ENCODE peak calls at places on chromosomes 2 and 18, in ten cellular contexts. N, V, O, G, S, J, W, T, Z and D are unnamed samples.
A peak's percentile ranks its signal among the peaks of the same experiment; 100 is the strongest.

GRCh38 chr2:147110962-147111361 is 733.9 kb upstream of the ACVR2A start:
- DNase-seq in N (no peak), V (no peak), O (no peak), G (no peak), S (no peak), J (no peak), W (no peak), T (no peak), Z (no peak), D (no peak)

GRCh38 chr2:97716695-97717617 is 3.6 kb downstream of the ZAP70 start:
- DNase-seq in N (no peak), V (no peak), O (no peak), G (no peak), S (peak; percentile 5), J (no peak), W (no peak), T (no peak), Z (no peak), D (no peak)

GRCh38 chr2:230932556-230933511 is 7.8 kb upstream of the GPR55 start:
- DNase-seq in N (peak; percentile 93), V (peak; percentile 71), O (peak; percentile 77), G (no peak), S (peak; percentile 80), J (peak; percentile 19), W (no peak), T (no peak), Z (peak; percentile 84), D (peak; percentile 70)

GRCh38 chr2:38301340-38301968 is 75.6 kb downstream of the ATL2 start:
- DNase-seq in N (no peak), V (no peak), O (no peak), G (no peak), S (no peak), J (no peak), W (no peak), T (no peak), Z (peak; percentile 51), D (no peak)

GRCh38 chr2:176569574-176569973 is 300.3 kb downstream of the MTX2 start:
- DNase-seq in N (no peak), V (no peak), O (no peak), G (no peak), S (no peak), J (no peak), W (no peak), T (no peak), Z (no peak), D (no peak)

GRCh38 chr18:63365909-63366269 is 1.1 kb downstream of the KDSR start:
- DNase-seq in N (peak; percentile 24), V (peak; percentile 48), O (no peak), G (peak; percentile 3), S (no peak), J (no peak), W (peak; percentile 1), T (peak; percentile 8), Z (no peak), D (no peak)

GRCh38 chr2:188042412-188042811 is 249.3 kb upstream of the GULP1 start:
- DNase-seq in N (peak; percentile 70), V (peak; percentile 44), O (no peak), G (no peak), S (no peak), J (peak; percentile 46), W (no peak), T (no peak), Z (no peak), D (peak; percentile 87)

GRCh38 chr2:230696670-230697069 is 16.0 kb upstream of the CAB39 start:
- DNase-seq in N (no peak), V (no peak), O (no peak), G (no peak), S (no peak), J (no peak), W (no peak), T (no peak), Z (no peak), D (no peak)

GRCh38 chr2:73156539-73157124 is 43.9 kb upstream of the RAB11FIP5 start:
- DNase-seq in N (peak; percentile 79), V (peak; percentile 86), O (peak; percentile 67), G (peak; percentile 58), S (peak; percentile 61), J (peak; percentile 24), W (peak; percentile 57), T (peak; percentile 25), Z (peak; percentile 70), D (peak; percentile 64)

GRCh38 chr2:42849311-42849710 is 56.9 kb upstream of the HAAO start:
- DNase-seq in N (no peak), V (no peak), O (no peak), G (no peak), S (no peak), J (no peak), W (no peak), T (no peak), Z (no peak), D (no peak)
- H3K4me1 ChIP-seq in N (peaks cover 12% of the 10 kb centered on the region), V (peaks cover 44% of the 10 kb centered on the region), O (peaks cover 29% of the 10 kb centered on the region), G (no peaks in the 10 kb centered on the region), S (peaks cover 29% of the 10 kb centered on the region), J (peaks cover 11% of the 10 kb centered on the region), W (peaks cover 10% of the 10 kb centered on the region), T (no peaks in the 10 kb centered on the region), Z (peaks cover 26% of the 10 kb centered on the region), D (peaks cover 20% of the 10 kb centered on the region)

GRCh38 chr2:46831037-46831868 is 84.4 kb downstream of the MCFD2 start:
- DNase-seq in N (peak; percentile 61), V (peak; percentile 70), O (no peak), G (no peak), S (no peak), J (no peak), W (no peak), T (no peak), Z (no peak), D (peak; percentile 64)
- H3K4me3 ChIP-seq in N (no peak overlapping the region), V (peak overlapping the region; percentile 6), O (no peak overlapping the region), G (no peak overlapping the region), S (no peak overlapping the region), J (no peak overlapping the region), W (no peak overlapping the region), T (no peak overlapping the region), Z (no peak overlapping the region), D (no peak overlapping the region)

DNA sequence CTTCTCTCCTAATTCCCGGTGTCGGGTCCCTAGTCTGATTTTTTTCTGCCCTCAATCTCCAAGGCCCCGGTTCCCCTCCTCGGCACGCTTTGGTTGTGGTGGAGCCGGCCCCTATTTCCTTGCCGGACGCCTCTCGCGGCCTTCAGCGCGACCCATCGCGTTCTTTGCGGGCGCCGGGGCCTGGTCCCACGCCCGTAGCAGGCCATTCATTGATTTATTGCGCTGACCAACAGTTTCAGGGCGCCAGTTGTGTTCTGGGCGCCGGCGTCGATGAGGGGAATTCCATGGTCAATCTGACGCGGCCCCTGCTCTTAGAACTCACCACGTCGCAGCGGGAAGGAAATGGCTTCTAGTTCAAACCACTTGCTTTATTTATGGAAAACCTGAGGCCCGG is 396 bp downstream of the CNOT9 start:
- DNase-seq in N (peak; percentile 61), V (peak; percentile 84), O (peak; percentile 61), G (peak; percentile 13), S (peak; percentile 19), J (peak; percentile 76), W (no peak), T (no peak), Z (peak; percentile 39), D (peak; percentile 77)
- H3K4me1 ChIP-seq in N (peaks cover 13% of the 10 kb centered on the region), V (peaks cover 30% of the 10 kb centered on the region), O (peaks cover 49% of the 10 kb centered on the region), G (peaks cover 22% of the 10 kb centered on the region), S (peaks cover 68% of the 10 kb centered on the region), J (peaks cover 26% of the 10 kb centered on the region), W (peaks cover 16% of the 10 kb centered on the region), T (peaks cover 38% of the 10 kb centered on the region), Z (peaks cover 39% of the 10 kb centered on the region), D (peaks cover 3% of the 10 kb centered on the region)

DNA sequence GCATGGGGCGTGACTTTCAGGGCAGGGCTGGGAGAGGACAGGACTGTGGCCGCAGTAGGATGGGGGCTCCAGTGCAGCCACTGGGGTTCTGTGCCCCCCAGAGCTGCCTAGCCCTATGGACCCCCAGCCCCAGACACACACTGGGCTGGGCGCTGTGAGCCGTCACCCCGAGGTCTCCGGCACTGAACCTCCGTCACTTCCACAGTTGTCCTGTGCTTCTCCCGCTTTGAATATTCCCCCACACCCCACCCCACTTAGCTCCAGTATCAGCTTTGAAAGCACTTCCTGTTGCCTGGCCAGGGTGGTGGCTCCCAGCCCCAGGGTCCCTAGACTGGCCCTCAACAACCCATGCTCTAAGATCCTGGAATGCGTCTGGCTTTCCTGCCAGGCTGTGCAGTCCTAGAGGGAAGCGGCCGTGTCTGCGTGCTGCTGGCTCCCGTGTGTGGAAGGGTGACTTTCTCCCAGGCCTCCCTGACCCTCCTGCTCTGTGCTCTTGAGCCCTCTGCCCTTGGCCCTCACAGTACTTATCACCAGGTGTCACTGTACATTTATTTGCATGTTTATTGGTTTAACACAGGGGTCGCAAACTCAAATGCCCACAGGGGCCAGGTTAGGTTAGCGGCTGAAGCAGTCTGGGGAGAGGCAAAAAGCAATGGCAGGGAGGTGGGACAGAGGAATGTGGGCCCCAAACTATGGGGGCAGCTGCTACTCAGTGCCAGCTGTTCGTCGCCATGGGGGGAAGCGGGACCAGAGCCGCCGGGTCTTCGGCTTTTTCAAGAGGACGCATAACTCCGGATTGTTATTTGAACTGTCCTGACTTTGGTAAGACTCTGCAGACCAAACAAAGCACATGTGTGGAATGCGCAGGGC is 9.9 kb downstream of the OBSL1 start:
- DNase-seq in N (no peak), V (no peak), O (no peak), G (no peak), S (no peak), J (no peak), W (no peak), T (no peak), Z (no peak), D (no peak)
- H3K4me3 ChIP-seq in N (no peak overlapping the region), V (no peak overlapping the region), O (no peak overlapping the region), G (no peak overlapping the region), S (no peak overlapping the region), J (no peak overlapping the region), W (no peak overlapping the region), T (no peak overlapping the region), Z (no peak overlapping the region), D (no peak overlapping the region)